ENCODE peak calls at places on chromosomes 2 and 18, in nine cellular contexts. V is stomach, R is SK-N-MC, F is transverse colon, N is upper lobe of left lung, T is endothelial cell of umbilical vein, E is breast epithelium, Z is Panc1, P is H1. H is an unnamed sample. For H3K9me3, the result is how much of the 10 kb centered on the place peaks cover.

GRCh38 chr2:79512442-79513401 is at the start of gene CTNNA2:
- DNase-seq in V (peak), R (no peak), F (peak), N (peak), T (no peak), E (no peak), Z (no peak), P (peak), H (no peak)

GRCh38 chr2:22450831-22451230 is 934.1 kb upstream of the KLHL29 start:
- DNase-seq in V (no peak), R (no peak), F (no peak), N (no peak), T (no peak), E (peak), Z (no peak), P (no peak), H (no peak)

GRCh38 chr18:13500227-13500865 is 226.0 kb downstream of the FAM210A start:
- DNase-seq in V (no peak), R (no peak), F (no peak), N (peak), T (peak), E (peak), Z (no peak), P (peak), H (peak)

GRCh38 chr2:60442608-60443007 is 110.8 kb downstream of the BCL11A start:
- DNase-seq in V (no peak), R (no peak), F (no peak), N (no peak), T (no peak), E (no peak), Z (no peak), P (no peak), H (no peak)

GRCh38 chr2:109218087-109218791 is 89.2 kb downstream of the SH3RF3 start:
- DNase-seq in V (no peak), R (no peak), F (no peak), N (no peak), T (no peak), E (peak), Z (no peak), P (no peak), H (no peak)

GRCh38 chr2:85213404-85213803 is 80.2 kb downstream of the TCF7L1 start:
- DNase-seq in V (no peak), R (no peak), F (no peak), N (no peak), T (no peak), E (no peak), Z (no peak), P (no peak), H (no peak)

GRCh38 chr2:56199492-56199891 is 15.7 kb downstream of the CCDC85A start:
- DNase-seq in V (no peak), R (no peak), F (no peak), N (no peak), T (peak), E (no peak), Z (no peak), P (no peak), H (no peak)

GRCh38 chr2:96402591-96402990 is 67.0 kb downstream of the NCAPH start:
- DNase-seq in V (no peak), R (no peak), F (no peak), N (no peak), T (no peak), E (no peak), Z (no peak), P (no peak), H (no peak)

GRCh38 chr18:76394780-76395476 is 100.1 kb downstream of the ZNF516 start:
- DNase-seq in V (no peak), R (no peak), F (peak), N (no peak), T (no peak), E (no peak), Z (no peak), P (no peak), H (no peak)

GRCh38 chr2:38407111-38407682 is 30.1 kb upstream of the ATL2 start:
- DNase-seq in V (no peak), R (no peak), F (no peak), N (no peak), T (no peak), E (peak), Z (no peak), P (no peak), H (no peak)

GRCh38 chr2:241432824-241433448 is 75.4 kb downstream of the STK25 start:
- DNase-seq in V (no peak), R (no peak), F (no peak), N (no peak), T (no peak), E (no peak), Z (no peak), P (no peak), H (no peak)

GRCh38 chr2:232714969-232715368 is 17.8 kb downstream of the GIGYF2 start:
- DNase-seq in V (no peak), R (no peak), F (no peak), N (no peak), T (no peak), E (no peak), Z (no peak), P (no peak), H (no peak)

GRCh38 chr2:222813177-222813843 is 47.5 kb upstream of the ACSL3 start:
- DNase-seq in V (no peak), R (no peak), F (no peak), N (no peak), T (no peak), E (no peak), Z (no peak), P (no peak), H (no peak)

GRCh38 chr2:172457606-172458005 is 30.2 kb downstream of the ITGA6 start:
- DNase-seq in V (no peak), R (no peak), F (no peak), N (no peak), T (no peak), E (no peak), Z (no peak), P (no peak), H (no peak)

GRCh38 chr2:173231042-173231441 is 123.6 kb upstream of the CDCA7 start:
- DNase-seq in V (peak), R (no peak), F (peak), N (no peak), T (peak), E (peak), Z (no peak), P (no peak), H (no peak)

GRCh38 chr2:174477772-174478171 is 9.1 kb downstream of the GPR155 start:
- DNase-seq in V (no peak), R (peak), F (no peak), N (no peak), T (no peak), E (no peak), Z (no peak), P (no peak), H (no peak)

GRCh38 chr2:42931818-42932195 is 139.4 kb upstream of the HAAO start:
- DNase-seq in V (no peak), R (no peak), F (no peak), N (no peak), T (no peak), E (no peak), Z (no peak), P (no peak), H (no peak)

GRCh38 chr2:193331701-193332100 is 1137.0 kb upstream of the TMEFF2 start:
- DNase-seq in V (no peak), R (peak), F (no peak), N (no peak), T (peak), E (no peak), Z (no peak), P (no peak), H (no peak)

GRCh38 chr2:43343573-43344304 is 117.3 kb upstream of the ZFP36L2 start:
- DNase-seq in V (peak), R (no peak), F (peak), N (no peak), T (peak), E (peak), Z (no peak), P (no peak), H (peak)

GRCh38 chr2:148999451-148999891 is 39.0 kb upstream of the LYPD6B start:
- DNase-seq in V (no peak), R (no peak), F (peak), N (no peak), T (no peak), E (no peak), Z (no peak), P (no peak), H (no peak)

GRCh38 chr18:56043691-56044090 is 455.7 kb upstream of the TCF4 start:
- DNase-seq in V (peak), R (no peak), F (no peak), N (no peak), T (peak), E (peak), Z (no peak), P (no peak), H (peak)

GRCh38 chr2:101486258-101486701 is 11.4 kb upstream of the RFX8 start:
- DNase-seq in V (no peak), R (no peak), F (no peak), N (no peak), T (peak), E (no peak), Z (no peak), P (no peak), H (no peak)

GRCh38 chr2:10431797-10432196 is 16.3 kb downstream of the ODC1 start:
- DNase-seq in V (no peak), R (no peak), F (peak), N (peak), T (no peak), E (no peak), Z (no peak), P (no peak), H (no peak)

GRCh38 chr2:150624001-150624401 is 136.5 kb upstream of the RND3 start:
- DNase-seq in V (no peak), R (no peak), F (no peak), N (no peak), T (peak), E (no peak), Z (no peak), P (no peak), H (no peak)

GRCh38 chr2:229392214-229392613 is 121.1 kb upstream of the PID1 start:
- DNase-seq in V (no peak), R (no peak), F (no peak), N (no peak), T (no peak), E (no peak), Z (no peak), P (no peak), H (no peak)
- TF ChIP-seq POLR2AphosphoS5 in V (no peak), R (no peak), F (no peak), N (no peak), T (no peak), E (no peak), Z (no peak), P (no peak), H (no peak)

GRCh38 chr2:216971632-216972031 is 111.8 kb upstream of the TNP1 start:
- DNase-seq in V (no peak), R (no peak), F (no peak), N (no peak), T (no peak), E (no peak), Z (no peak), P (no peak), H (no peak)

GRCh38 chr2:216967889-216968288 is 108.0 kb upstream of the TNP1 start:
- DNase-seq in V (no peak), R (no peak), F (no peak), N (no peak), T (no peak), E (no peak), Z (no peak), P (no peak), H (no peak)

GRCh38 chr2:216974321-216975302 is 114.7 kb upstream of the TNP1 start:
- DNase-seq in V (no peak), R (no peak), F (no peak), N (peak), T (no peak), E (no peak), Z (no peak), P (no peak), H (no peak)

GRCh38 chr2:216970369-216970915 is 110.6 kb upstream of the TNP1 start:
- DNase-seq in V (no peak), R (no peak), F (no peak), N (no peak), T (no peak), E (no peak), Z (no peak), P (no peak), H (no peak)
- H3K9me3 ChIP-seq in V (under half), R (under half), F (under half), N (under half), T (under half), E (under half), Z (under half), P (under half), H (under half)

DNA sequence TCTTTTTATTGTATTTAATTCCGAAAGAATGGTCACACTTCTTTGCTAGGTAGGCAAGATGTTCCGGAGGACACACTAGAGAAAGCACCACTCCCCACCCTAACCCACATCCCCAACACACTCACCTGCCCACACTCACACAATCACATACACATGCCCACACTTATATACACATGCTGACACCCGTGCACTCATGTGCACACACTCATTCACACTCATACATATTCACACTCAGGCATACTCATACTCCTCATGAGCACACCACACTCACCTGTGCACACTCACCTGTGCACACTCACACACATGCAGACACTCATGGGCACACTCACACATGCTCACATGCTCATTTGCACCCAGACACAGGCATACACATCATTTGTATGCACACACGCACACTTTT is 21.4 kb downstream of the DIPK1C start:
- DNase-seq in V (no peak), R (no peak), F (no peak), N (no peak), T (no peak), E (no peak), Z (no peak), P (no peak), H (no peak)
- TF ChIP-seq POLR2AphosphoS5 in V (no peak), R (no peak), F (no peak), N (no peak), T (no peak), E (no peak), Z (no peak), P (no peak), H (no peak)

GRCh38 chr2:13616656-13617055 is 899.9 kb downstream of the TRIB2 start:
- DNase-seq in V (no peak), R (no peak), F (no peak), N (no peak), T (no peak), E (no peak), Z (no peak), P (no peak), H (no peak)
- H3K9me3 ChIP-seq in V (under half), R (under half), F (under half), N (under half), T (under half), E (under half), Z (under half), P (under half), H (under half)

H was measured in suprapubic skin.